ENCODE peak calls at places on chromosomes 12 and 14, in eight cellular contexts. One of them, this sample, is unnamed.
A peak's percentile ranks its signal among the peaks of the same experiment; 100 is the strongest.

GRCh38 chr14:76961631-76962302 is 66.7 kb downstream of the IRF2BPL start:
- DNase-seq in right lobe of liver: peak; percentile 90
- DNase-seq in suprapubic skin: peak; percentile 91
- DNase-seq in tibial nerve: peak; percentile 46
- DNase-seq in mammary epithelial cell: peak; percentile 97
- DNase-seq in type B pancreatic cell: peak; percentile 81
- DNase-seq in mucosa of descending colon: peak; percentile 91
- DNase-seq in GM13977: peak; percentile 85
- DNase-seq in this sample: no peak

GRCh38 chr12:95265765-95266164 is 48.2 kb downstream of the VEZT start:
- DNase-seq in tibial nerve: no peak
- DNase-seq in mammary epithelial cell: no peak
- DNase-seq in suprapubic skin: no peak
- DNase-seq in type B pancreatic cell: no peak
- DNase-seq in right lobe of liver: no peak
- DNase-seq in GM13977: no peak
- DNase-seq in mucosa of descending colon: no peak
- DNase-seq in this sample: no peak

GRCh38 chr12:23084236-23084995 is 459.4 kb downstream of the ETNK1 start:
- DNase-seq in type B pancreatic cell: no peak
- DNase-seq in GM13977: no peak
- DNase-seq in right lobe of liver: peak; percentile 14
- DNase-seq in suprapubic skin: no peak
- DNase-seq in mucosa of descending colon: no peak
- DNase-seq in tibial nerve: no peak
- DNase-seq in mammary epithelial cell: peak; percentile 98
- DNase-seq in this sample: no peak

GRCh38 chr14:51507556-51508511 is 143.9 kb upstream of the FRMD6 start:
- DNase-seq in GM13977: no peak
- DNase-seq in suprapubic skin: peak; percentile 84
- DNase-seq in right lobe of liver: no peak
- DNase-seq in tibial nerve: peak; percentile 56
- DNase-seq in type B pancreatic cell: peak; percentile 70
- DNase-seq in mammary epithelial cell: peak; percentile 61
- DNase-seq in mucosa of descending colon: peak; percentile 44
- DNase-seq in this sample: peak; percentile 54

GRCh38 chr12:108729612-108730336 is 1.5 kb downstream of the CORO1C start:
- DNase-seq in mucosa of descending colon: no peak
- DNase-seq in mammary epithelial cell: peak; percentile 78
- DNase-seq in tibial nerve: no peak
- DNase-seq in suprapubic skin: no peak
- DNase-seq in right lobe of liver: no peak
- DNase-seq in type B pancreatic cell: no peak
- DNase-seq in GM13977: no peak
- DNase-seq in this sample: no peak

GRCh38 chr12:111838353-111838752 is 3.7 kb upstream of the MAPKAPK5 start:
- DNase-seq in mucosa of descending colon: no peak
- DNase-seq in mammary epithelial cell: no peak
- DNase-seq in right lobe of liver: no peak
- DNase-seq in type B pancreatic cell: no peak
- DNase-seq in GM13977: no peak
- DNase-seq in tibial nerve: no peak
- DNase-seq in suprapubic skin: no peak
- DNase-seq in this sample: peak; percentile 68

GRCh38 chr14:36495666-36496065 is 24.4 kb downstream of the NKX2-1 start:
- DNase-seq in right lobe of liver: no peak
- DNase-seq in tibial nerve: no peak
- DNase-seq in GM13977: no peak
- DNase-seq in type B pancreatic cell: no peak
- DNase-seq in mammary epithelial cell: no peak
- DNase-seq in mucosa of descending colon: no peak
- DNase-seq in suprapubic skin: no peak
- DNase-seq in this sample: no peak

GRCh38 chr12:52055781-52056711 is 4.8 kb downstream of the NR4A1 start:
- DNase-seq in mucosa of descending colon: peak; percentile 35
- DNase-seq in GM13977: no peak
- DNase-seq in suprapubic skin: no peak
- DNase-seq in right lobe of liver: no peak
- DNase-seq in type B pancreatic cell: no peak
- DNase-seq in tibial nerve: peak; percentile 46
- DNase-seq in mammary epithelial cell: no peak
- DNase-seq in this sample: no peak

GRCh38 chr14:37591311-37591940 is 3.6 kb downstream of the FOXA1 start:
- DNase-seq in right lobe of liver: peak; percentile 78
- DNase-seq in mammary epithelial cell: no peak
- DNase-seq in GM13977: peak; percentile 20
- DNase-seq in tibial nerve: no peak
- DNase-seq in suprapubic skin: no peak
- DNase-seq in type B pancreatic cell: no peak
- DNase-seq in mucosa of descending colon: peak; percentile 76
- DNase-seq in this sample: no peak

GRCh38 chr12:104665296-104665695 is 208.5 kb downstream of the CHST11 start:
- DNase-seq in suprapubic skin: no peak
- DNase-seq in right lobe of liver: no peak
- DNase-seq in GM13977: no peak
- DNase-seq in mammary epithelial cell: no peak
- DNase-seq in type B pancreatic cell: no peak
- DNase-seq in mucosa of descending colon: no peak
- DNase-seq in tibial nerve: no peak
- DNase-seq in this sample: no peak

GRCh38 chr14:61813101-61813596 is 50.9 kb downstream of the SNAPC1 start:
- DNase-seq in tibial nerve: no peak
- DNase-seq in mucosa of descending colon: no peak
- DNase-seq in GM13977: no peak
- DNase-seq in right lobe of liver: no peak
- DNase-seq in mammary epithelial cell: peak; percentile 5
- DNase-seq in type B pancreatic cell: no peak
- DNase-seq in suprapubic skin: no peak
- DNase-seq in this sample: no peak

GRCh38 chr12:6180300-6181051 is 19.7 kb upstream of the CD9 start:
- DNase-seq in type B pancreatic cell: no peak
- DNase-seq in mammary epithelial cell: peak; percentile 51
- DNase-seq in right lobe of liver: peak; percentile 89
- DNase-seq in tibial nerve: peak; percentile 59
- DNase-seq in mucosa of descending colon: peak; percentile 38
- DNase-seq in suprapubic skin: no peak
- DNase-seq in GM13977: no peak
- DNase-seq in this sample: no peak

GRCh38 chr14:104795781-104796681 is 483 bp upstream of the AKT1 start:
- DNase-seq in GM13977: peak; percentile 96
- DNase-seq in tibial nerve: peak; percentile 30
- DNase-seq in mucosa of descending colon: peak; percentile 70
- DNase-seq in type B pancreatic cell: no peak
- DNase-seq in suprapubic skin: no peak
- DNase-seq in mammary epithelial cell: no peak
- DNase-seq in right lobe of liver: peak; percentile 74
- DNase-seq in this sample: peak; percentile 33

GRCh38 chr12:43255642-43256041 is 296.4 kb downstream of the ADAMTS20 start:
- DNase-seq in type B pancreatic cell: no peak
- DNase-seq in right lobe of liver: no peak
- DNase-seq in GM13977: no peak
- DNase-seq in suprapubic skin: no peak
- DNase-seq in mucosa of descending colon: no peak
- DNase-seq in tibial nerve: no peak
- DNase-seq in mammary epithelial cell: no peak
- DNase-seq in this sample: no peak

GRCh38 chr14:54220122-54220691 is 176.6 kb upstream of the CDKN3 start:
- DNase-seq in suprapubic skin: no peak
- DNase-seq in right lobe of liver: peak; percentile 21
- DNase-seq in type B pancreatic cell: peak; percentile 75
- DNase-seq in mammary epithelial cell: no peak
- DNase-seq in tibial nerve: no peak
- DNase-seq in mucosa of descending colon: no peak
- DNase-seq in GM13977: no peak
- DNase-seq in this sample: no peak

GRCh38 chr12:75389061-75389460 is 1.8 kb upstream of the GLIPR1L2 start:
- DNase-seq in mammary epithelial cell: peak; percentile 62
- DNase-seq in right lobe of liver: no peak
- DNase-seq in tibial nerve: no peak
- DNase-seq in GM13977: no peak
- DNase-seq in type B pancreatic cell: no peak
- DNase-seq in suprapubic skin: no peak
- DNase-seq in mucosa of descending colon: no peak
- DNase-seq in this sample: no peak

GRCh38 chr14:66152269-66152668 is 333.9 kb upstream of the CCDC196 start:
- DNase-seq in tibial nerve: no peak
- DNase-seq in mammary epithelial cell: no peak
- DNase-seq in type B pancreatic cell: no peak
- DNase-seq in suprapubic skin: no peak
- DNase-seq in mucosa of descending colon: no peak
- DNase-seq in right lobe of liver: no peak
- DNase-seq in GM13977: no peak
- DNase-seq in this sample: no peak

GRCh38 chr12:59484575-59484974 is 111.3 kb upstream of the SLC16A7 start:
- DNase-seq in right lobe of liver: no peak
- DNase-seq in type B pancreatic cell: no peak
- DNase-seq in suprapubic skin: no peak
- DNase-seq in mammary epithelial cell: no peak
- DNase-seq in tibial nerve: no peak
- DNase-seq in mucosa of descending colon: no peak
- DNase-seq in GM13977: no peak
- DNase-seq in this sample: no peak

GRCh38 chr14:101370593-101371569 is 190.4 kb upstream of the DIO3 start:
- DNase-seq in right lobe of liver: no peak
- DNase-seq in type B pancreatic cell: no peak
- DNase-seq in GM13977: no peak
- DNase-seq in mucosa of descending colon: no peak
- DNase-seq in suprapubic skin: peak; percentile 61
- DNase-seq in mammary epithelial cell: no peak
- DNase-seq in tibial nerve: no peak
- DNase-seq in this sample: no peak

GRCh38 chr12:67442347-67442841 is 173.2 kb downstream of the CAND1 start:
- DNase-seq in right lobe of liver: peak; percentile 30
- DNase-seq in mammary epithelial cell: no peak
- DNase-seq in GM13977: no peak
- DNase-seq in mucosa of descending colon: peak; percentile 55
- DNase-seq in tibial nerve: no peak
- DNase-seq in suprapubic skin: no peak
- DNase-seq in type B pancreatic cell: no peak
- DNase-seq in this sample: peak; percentile 58

GRCh38 chr12:79121486-79121885 is 256.9 kb downstream of the SYT1 start:
- DNase-seq in tibial nerve: no peak
- DNase-seq in right lobe of liver: no peak
- DNase-seq in type B pancreatic cell: no peak
- DNase-seq in mucosa of descending colon: no peak
- DNase-seq in GM13977: no peak
- DNase-seq in mammary epithelial cell: no peak
- DNase-seq in suprapubic skin: no peak
- DNase-seq in this sample: peak; percentile 8
- TF ChIP-seq CTCF in tibial nerve: no peak
- TF ChIP-seq CTCF in right lobe of liver: no peak
- TF ChIP-seq CTCF in type B pancreatic cell: peak; percentile 66
- TF ChIP-seq CTCF in mucosa of descending colon: no peak
- TF ChIP-seq CTCF in GM13977: no peak
- TF ChIP-seq CTCF in mammary epithelial cell: peak; percentile 36
- TF ChIP-seq CTCF in suprapubic skin: no peak
- TF ChIP-seq CTCF in this sample: peak; percentile 35

GRCh38 chr12:41304526-41304925 is 116.4 kb downstream of the PDZRN4 start:
- DNase-seq in GM13977: no peak
- DNase-seq in type B pancreatic cell: no peak
- DNase-seq in mammary epithelial cell: no peak
- DNase-seq in tibial nerve: no peak
- DNase-seq in right lobe of liver: no peak
- DNase-seq in suprapubic skin: no peak
- DNase-seq in mucosa of descending colon: no peak
- DNase-seq in this sample: no peak

DNA sequence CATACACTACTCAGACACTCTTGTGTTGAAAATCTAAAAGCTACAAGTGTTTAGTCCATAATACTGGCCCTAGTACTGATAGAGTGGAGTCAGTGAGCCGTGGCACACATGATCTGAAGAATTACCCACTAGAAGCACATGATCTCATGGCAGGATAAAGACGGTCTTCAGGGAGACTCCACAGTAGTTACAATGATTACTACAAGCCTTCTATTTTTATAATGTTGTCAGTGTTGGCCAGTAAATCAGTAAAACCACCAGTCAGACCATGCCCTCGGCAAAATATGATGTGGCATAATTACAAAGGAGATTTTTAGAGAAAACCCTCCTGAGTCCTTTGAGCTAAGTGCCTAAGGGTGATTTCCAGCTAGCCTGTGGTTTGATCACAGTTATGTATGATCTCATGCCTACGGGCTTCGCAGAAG is 114.9 kb downstream of the PDZRN4 start:
- DNase-seq in type B pancreatic cell: no peak
- DNase-seq in tibial nerve: no peak
- DNase-seq in right lobe of liver: no peak
- DNase-seq in GM13977: no peak
- DNase-seq in mucosa of descending colon: no peak
- DNase-seq in mammary epithelial cell: peak; percentile 41
- DNase-seq in suprapubic skin: no peak
- DNase-seq in this sample: no peak
- TF ChIP-seq CTCF in type B pancreatic cell: no peak
- TF ChIP-seq CTCF in tibial nerve: no peak
- TF ChIP-seq CTCF in right lobe of liver: no peak
- TF ChIP-seq CTCF in GM13977: no peak
- TF ChIP-seq CTCF in mucosa of descending colon: no peak
- TF ChIP-seq CTCF in mammary epithelial cell: no peak
- TF ChIP-seq CTCF in suprapubic skin: no peak
- TF ChIP-seq CTCF in this sample: no peak

GRCh38 chr14:94748667-94749347 is 21.1 kb downstream of the GSC start:
- DNase-seq in suprapubic skin: no peak
- DNase-seq in GM13977: peak; percentile 51
- DNase-seq in mammary epithelial cell: no peak
- DNase-seq in mucosa of descending colon: peak; percentile 56
- DNase-seq in right lobe of liver: peak; percentile 43
- DNase-seq in tibial nerve: no peak
- DNase-seq in type B pancreatic cell: no peak
- DNase-seq in this sample: peak; percentile 58
- TF ChIP-seq CTCF in suprapubic skin: peak; percentile 11
- TF ChIP-seq CTCF in GM13977: peak; percentile 62
- TF ChIP-seq CTCF in mammary epithelial cell: peak; percentile 78
- TF ChIP-seq CTCF in mucosa of descending colon: peak; percentile 26
- TF ChIP-seq CTCF in right lobe of liver: peak; percentile 64
- TF ChIP-seq CTCF in tibial nerve: peak; percentile 11
- TF ChIP-seq CTCF in type B pancreatic cell: peak; percentile 65
- TF ChIP-seq CTCF in this sample: peak; percentile 86

GRCh38 chr12:85156569-85156968 is 120.4 kb downstream of the LRRIQ1 start:
- DNase-seq in right lobe of liver: no peak
- DNase-seq in tibial nerve: no peak
- DNase-seq in mucosa of descending colon: no peak
- DNase-seq in mammary epithelial cell: no peak
- DNase-seq in type B pancreatic cell: no peak
- DNase-seq in suprapubic skin: no peak
- DNase-seq in GM13977: no peak
- DNase-seq in this sample: no peak

GRCh38 chr12:85157023-85157626 is 121.0 kb downstream of the LRRIQ1 start:
- DNase-seq in type B pancreatic cell: no peak
- DNase-seq in suprapubic skin: no peak
- DNase-seq in mucosa of descending colon: no peak
- DNase-seq in tibial nerve: no peak
- DNase-seq in mammary epithelial cell: no peak
- DNase-seq in right lobe of liver: no peak
- DNase-seq in GM13977: no peak
- DNase-seq in this sample: no peak

DNA sequence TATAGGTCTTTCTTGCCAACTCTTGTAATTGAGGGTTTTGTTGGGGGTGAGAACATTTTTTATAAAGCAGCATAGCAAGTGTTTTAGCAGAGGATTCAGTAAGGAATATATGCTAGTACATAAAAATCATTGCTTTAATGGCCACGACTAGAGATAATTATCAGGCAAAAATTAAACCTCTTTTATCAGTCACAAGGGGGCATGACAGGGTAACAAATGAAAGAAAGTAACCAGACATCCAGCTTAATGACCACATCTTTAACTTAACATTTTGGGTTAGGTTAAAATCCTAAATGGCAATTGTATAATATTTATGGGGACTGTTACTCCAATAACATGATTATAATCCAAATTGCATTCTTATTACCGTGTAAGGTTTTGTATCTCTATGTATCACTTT is 119.6 kb downstream of the LRRIQ1 start:
- DNase-seq in tibial nerve: no peak
- DNase-seq in mucosa of descending colon: no peak
- DNase-seq in suprapubic skin: no peak
- DNase-seq in type B pancreatic cell: no peak
- DNase-seq in right lobe of liver: no peak
- DNase-seq in GM13977: no peak
- DNase-seq in mammary epithelial cell: no peak
- DNase-seq in this sample: no peak
- TF ChIP-seq CTCF in tibial nerve: peak; percentile 14
- TF ChIP-seq CTCF in mucosa of descending colon: no peak
- TF ChIP-seq CTCF in suprapubic skin: no peak
- TF ChIP-seq CTCF in type B pancreatic cell: peak; percentile 70
- TF ChIP-seq CTCF in right lobe of liver: no peak
- TF ChIP-seq CTCF in GM13977: peak; percentile 28
- TF ChIP-seq CTCF in mammary epithelial cell: peak; percentile 21
- TF ChIP-seq CTCF in this sample: peak; percentile 3